ENCODE peak calls at places on chromosomes 6 and 20, in five cellular contexts. One of them, this sample, is unnamed.

GRCh38 chr6:127737009-127737486 is 160.1 kb downstream of the C6orf58 start:
- DNase-seq in bronchial epithelial cell: peak; percentile 76
- DNase-seq in IMR-90: peak; percentile 73
- DNase-seq in Peyer's patch: peak; percentile 54
- DNase-seq in CD8-positive, alpha-beta T cell: peak; percentile 21
- DNase-seq in this sample: peak; percentile 89

GRCh38 chr6:31940256-31940664 is 5.6 kb upstream of the CFB start:
- DNase-seq in bronchial epithelial cell: peak; percentile 15
- DNase-seq in IMR-90: peak; percentile 55
- DNase-seq in Peyer's patch: no peak
- DNase-seq in CD8-positive, alpha-beta T cell: no peak
- DNase-seq in this sample: peak; percentile 52

GRCh38 chr6:37024665-37025337 is 19.3 kb downstream of the FGD2 start:
- DNase-seq in bronchial epithelial cell: peak; percentile 95
- DNase-seq in IMR-90: peak; percentile 14
- DNase-seq in Peyer's patch: no peak
- DNase-seq in CD8-positive, alpha-beta T cell: no peak
- DNase-seq in this sample: no peak

GRCh38 chr20:49883246-49883802 is 32.0 kb downstream of the SPATA2 start:
- DNase-seq in bronchial epithelial cell: no peak
- DNase-seq in IMR-90: no peak
- DNase-seq in Peyer's patch: peak; percentile 36
- DNase-seq in CD8-positive, alpha-beta T cell: no peak
- DNase-seq in this sample: no peak

GRCh38 chr6:169984181-169985120 is 233.0 kb downstream of the ERMARD start:
- DNase-seq in bronchial epithelial cell: no peak
- DNase-seq in IMR-90: no peak
- DNase-seq in Peyer's patch: peak; percentile 46
- DNase-seq in CD8-positive, alpha-beta T cell: no peak
- DNase-seq in this sample: no peak

GRCh38 chr20:327946-328563 is 2.7 kb downstream of the SOX12 start:
- DNase-seq in bronchial epithelial cell: no peak
- DNase-seq in IMR-90: peak; percentile 20
- DNase-seq in Peyer's patch: no peak
- DNase-seq in CD8-positive, alpha-beta T cell: no peak
- DNase-seq in this sample: peak; percentile 37

GRCh38 chr6:834190-834589 is 141.3 kb upstream of the EXOC2 start:
- DNase-seq in bronchial epithelial cell: no peak
- DNase-seq in IMR-90: no peak
- DNase-seq in Peyer's patch: no peak
- DNase-seq in CD8-positive, alpha-beta T cell: no peak
- DNase-seq in this sample: no peak

GRCh38 chr6:6790891-6791290 is 202.4 kb downstream of the LY86 start:
- DNase-seq in bronchial epithelial cell: peak; percentile 93
- DNase-seq in IMR-90: peak; percentile 15
- DNase-seq in Peyer's patch: peak; percentile 62
- DNase-seq in CD8-positive, alpha-beta T cell: no peak
- DNase-seq in this sample: no peak

GRCh38 chr6:53811082-53811481 is 16.3 kb downstream of the LRRC1 start:
- DNase-seq in bronchial epithelial cell: peak; percentile 96
- DNase-seq in IMR-90: no peak
- DNase-seq in Peyer's patch: peak; percentile 88
- DNase-seq in CD8-positive, alpha-beta T cell: no peak
- DNase-seq in this sample: peak; percentile 25

GRCh38 chr6:35064508-35065440 is 76.4 kb downstream of the TCP11 start:
- DNase-seq in bronchial epithelial cell: no peak
- DNase-seq in IMR-90: no peak
- DNase-seq in Peyer's patch: no peak
- DNase-seq in CD8-positive, alpha-beta T cell: no peak
- DNase-seq in this sample: no peak

GRCh38 chr6:155264704-155265320 is 999 bp downstream of the CLDN20 start:
- DNase-seq in bronchial epithelial cell: no peak
- DNase-seq in IMR-90: no peak
- DNase-seq in Peyer's patch: no peak
- DNase-seq in CD8-positive, alpha-beta T cell: no peak
- DNase-seq in this sample: no peak

GRCh38 chr6:31557443-31558317 is 10.3 kb downstream of the NFKBIL1 start:
- DNase-seq in bronchial epithelial cell: no peak
- DNase-seq in IMR-90: no peak
- DNase-seq in Peyer's patch: peak; percentile 40
- DNase-seq in CD8-positive, alpha-beta T cell: no peak
- DNase-seq in this sample: no peak

GRCh38 chr6:134984821-134985220 is 34.9 kb upstream of the ALDH8A1 start:
- DNase-seq in bronchial epithelial cell: peak; percentile 24
- DNase-seq in IMR-90: peak; percentile 67
- DNase-seq in Peyer's patch: no peak
- DNase-seq in CD8-positive, alpha-beta T cell: no peak
- DNase-seq in this sample: peak; percentile 56

GRCh38 chr6:168624540-168624939 is 183.6 kb downstream of the SMOC2 start:
- DNase-seq in bronchial epithelial cell: no peak
- DNase-seq in IMR-90: no peak
- DNase-seq in Peyer's patch: no peak
- DNase-seq in CD8-positive, alpha-beta T cell: no peak
- DNase-seq in this sample: no peak

GRCh38 chr6:1553562-1554088 is 56.1 kb upstream of the FOXC1 start:
- DNase-seq in bronchial epithelial cell: no peak
- DNase-seq in IMR-90: no peak
- DNase-seq in Peyer's patch: no peak
- DNase-seq in CD8-positive, alpha-beta T cell: no peak
- DNase-seq in this sample: no peak

GRCh38 chr6:38943964-38944363 is 104.6 kb upstream of the GLP1R start:
- DNase-seq in bronchial epithelial cell: no peak
- DNase-seq in IMR-90: no peak
- DNase-seq in Peyer's patch: no peak
- DNase-seq in CD8-positive, alpha-beta T cell: no peak
- DNase-seq in this sample: peak; percentile 1
- TF ChIP-seq CTCF in bronchial epithelial cell: no peak
- TF ChIP-seq CTCF in IMR-90: no peak
- TF ChIP-seq CTCF in Peyer's patch: no peak
- TF ChIP-seq CTCF in CD8-positive, alpha-beta T cell: no peak
- TF ChIP-seq CTCF in this sample: no peak

DNA sequence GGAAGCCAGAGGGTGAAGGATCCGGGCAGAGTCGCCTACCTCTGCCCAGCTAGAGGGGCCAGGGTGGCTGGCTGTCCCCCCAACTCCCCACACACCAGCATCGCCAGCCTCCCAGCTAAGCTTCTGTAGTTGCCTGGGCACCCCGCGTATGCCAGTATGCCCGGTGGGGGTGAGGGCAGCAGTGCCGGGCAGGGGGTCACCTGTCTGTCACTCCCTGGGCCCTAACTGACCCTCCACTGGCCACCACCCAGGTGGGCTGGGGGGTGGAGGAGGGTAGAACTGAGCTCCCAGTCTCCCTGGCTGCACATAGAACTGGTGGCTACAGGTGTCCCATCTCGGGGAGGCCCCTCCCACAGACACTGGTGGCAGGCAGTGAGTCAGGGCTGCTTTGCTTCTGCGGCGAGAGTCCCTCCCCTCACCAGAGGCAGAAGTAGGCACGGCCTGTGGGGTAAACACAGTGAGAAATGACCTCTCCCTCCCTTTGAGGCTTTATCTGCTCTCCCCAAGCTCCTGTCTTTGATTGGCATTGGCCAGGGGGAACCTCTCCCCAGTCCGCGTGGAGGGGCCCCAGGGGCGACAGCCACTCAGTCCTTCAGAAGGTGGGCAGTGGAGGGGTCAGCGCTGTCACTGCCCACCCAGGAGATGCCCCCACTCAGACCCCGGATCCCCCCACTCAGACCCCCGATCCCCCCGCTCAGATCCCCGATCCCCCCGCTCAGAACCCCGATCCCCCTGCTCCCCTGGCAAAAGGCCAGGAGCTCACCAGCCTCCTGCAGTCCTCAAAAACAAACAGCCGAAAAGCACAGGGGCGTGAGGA is 2.5 kb downstream of the NTSR1 start:
- DNase-seq in bronchial epithelial cell: peak; percentile 7
- DNase-seq in IMR-90: peak; percentile 22
- DNase-seq in Peyer's patch: no peak
- DNase-seq in CD8-positive, alpha-beta T cell: peak; percentile 22
- DNase-seq in this sample: no peak
- H3K4me3 ChIP-seq in bronchial epithelial cell: no peak overlapping the region
- H3K4me3 ChIP-seq in IMR-90: no peak overlapping the region
- H3K4me3 ChIP-seq in Peyer's patch: no peak overlapping the region
- H3K4me3 ChIP-seq in CD8-positive, alpha-beta T cell: no peak overlapping the region
- H3K4me3 ChIP-seq in this sample: no peak overlapping the region

GRCh38 chr6:44725070-44725469 is 337.6 kb downstream of the CDC5L start:
- DNase-seq in bronchial epithelial cell: peak; percentile 8
- DNase-seq in IMR-90: no peak
- DNase-seq in Peyer's patch: no peak
- DNase-seq in CD8-positive, alpha-beta T cell: no peak
- DNase-seq in this sample: no peak
- TF ChIP-seq CTCF in bronchial epithelial cell: no peak
- TF ChIP-seq CTCF in IMR-90: no peak
- TF ChIP-seq CTCF in Peyer's patch: no peak
- TF ChIP-seq CTCF in CD8-positive, alpha-beta T cell: no peak
- TF ChIP-seq CTCF in this sample: no peak

DNA sequence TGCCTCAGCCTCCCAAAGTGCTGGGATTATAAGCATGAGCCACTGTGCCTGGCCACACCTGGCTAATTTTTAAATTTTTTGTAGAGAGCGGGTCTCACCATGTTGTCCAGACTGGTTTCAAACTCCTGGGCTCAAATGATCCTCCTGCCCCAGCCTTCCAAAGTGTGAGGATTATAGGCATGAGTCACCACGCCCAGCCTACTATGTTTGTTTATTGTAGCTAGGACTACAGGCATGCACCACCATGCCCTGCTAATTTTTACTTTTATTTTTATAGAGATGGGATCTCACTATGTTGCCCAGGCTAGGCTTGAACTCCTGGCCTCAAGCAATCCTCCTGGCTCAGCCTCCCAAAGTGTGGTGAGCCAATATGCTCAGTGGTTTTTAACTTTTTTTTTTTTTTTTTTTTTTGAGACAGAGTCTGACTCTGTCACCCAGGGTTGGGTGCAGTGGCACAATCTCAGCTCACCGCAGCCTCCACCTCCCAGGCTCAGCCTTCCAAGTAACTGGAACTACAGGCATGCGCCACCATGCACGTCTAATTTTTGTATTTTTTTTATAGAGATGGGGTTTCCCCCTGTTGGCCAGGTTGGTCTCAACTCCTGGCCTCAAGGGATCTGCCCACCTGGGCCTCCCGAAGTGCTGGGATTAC is 12.0 kb upstream of the DDX43 start:
- DNase-seq in bronchial epithelial cell: peak; percentile 54
- DNase-seq in IMR-90: peak; percentile 10
- DNase-seq in Peyer's patch: no peak
- DNase-seq in CD8-positive, alpha-beta T cell: no peak
- DNase-seq in this sample: peak; percentile 9
- H3K4me3 ChIP-seq in bronchial epithelial cell: no peak overlapping the region
- H3K4me3 ChIP-seq in IMR-90: no peak overlapping the region
- H3K4me3 ChIP-seq in Peyer's patch: no peak overlapping the region
- H3K4me3 ChIP-seq in CD8-positive, alpha-beta T cell: no peak overlapping the region
- H3K4me3 ChIP-seq in this sample: no peak overlapping the region